ENCODE peak calls at places on chromosomes 11 and 22, in nine cellular contexts. One of them, this sample, is unnamed.

GRCh38 chr11:62273789-62274275 is 3.9 kb downstream of the SCGB2A2 start:
- DNase-seq in esophagus muscularis mucosa: no peak
- DNase-seq in transverse colon: no peak
- DNase-seq in fibroblast of mammary gland: no peak
- DNase-seq in stomach: no peak
- DNase-seq in uterus: no peak
- DNase-seq in BJ: no peak
- DNase-seq in choroid plexus epithelial cell: no peak
- DNase-seq in brain microvascular endothelial cell: no peak
- DNase-seq in this sample: no peak

GRCh38 chr11:38005597-38005996 is 1407.6 kb upstream of the RAG2 start:
- DNase-seq in esophagus muscularis mucosa: no peak
- DNase-seq in transverse colon: no peak
- DNase-seq in fibroblast of mammary gland: no peak
- DNase-seq in stomach: no peak
- DNase-seq in uterus: no peak
- DNase-seq in BJ: peak; percentile 58
- DNase-seq in choroid plexus epithelial cell: peak; percentile 92
- DNase-seq in brain microvascular endothelial cell: no peak
- DNase-seq in this sample: peak; percentile 16

GRCh38 chr11:93542753-93543246 is 391 bp downstream of the SMCO4 start:
- DNase-seq in esophagus muscularis mucosa: no peak
- DNase-seq in transverse colon: peak; percentile 55
- DNase-seq in fibroblast of mammary gland: no peak
- DNase-seq in stomach: peak; percentile 43
- DNase-seq in uterus: peak; percentile 45
- DNase-seq in BJ: no peak
- DNase-seq in choroid plexus epithelial cell: no peak
- DNase-seq in brain microvascular endothelial cell: no peak
- DNase-seq in this sample: no peak

GRCh38 chr11:1883342-1884122 is 8.2 kb downstream of the PRR33 start:
- DNase-seq in esophagus muscularis mucosa: no peak
- DNase-seq in transverse colon: no peak
- DNase-seq in fibroblast of mammary gland: no peak
- DNase-seq in stomach: no peak
- DNase-seq in uterus: no peak
- DNase-seq in BJ: no peak
- DNase-seq in choroid plexus epithelial cell: no peak
- DNase-seq in brain microvascular endothelial cell: no peak
- DNase-seq in this sample: no peak

GRCh38 chr11:35424157-35424945 is 5.0 kb upstream of the SLC1A2 start:
- DNase-seq in esophagus muscularis mucosa: no peak
- DNase-seq in transverse colon: no peak
- DNase-seq in fibroblast of mammary gland: peak; percentile 52
- DNase-seq in stomach: no peak
- DNase-seq in uterus: no peak
- DNase-seq in BJ: peak; percentile 68
- DNase-seq in choroid plexus epithelial cell: peak; percentile 6
- DNase-seq in brain microvascular endothelial cell: no peak
- DNase-seq in this sample: peak; percentile 49

GRCh38 chr11:109957601-109958000 is 135.6 kb upstream of the ZC3H12C start:
- DNase-seq in esophagus muscularis mucosa: no peak
- DNase-seq in transverse colon: no peak
- DNase-seq in fibroblast of mammary gland: no peak
- DNase-seq in stomach: no peak
- DNase-seq in uterus: no peak
- DNase-seq in BJ: no peak
- DNase-seq in choroid plexus epithelial cell: no peak
- DNase-seq in brain microvascular endothelial cell: no peak
- DNase-seq in this sample: no peak

GRCh38 chr11:106961048-106961447 is 57.2 kb downstream of the GUCY1A2 start:
- DNase-seq in esophagus muscularis mucosa: no peak
- DNase-seq in transverse colon: no peak
- DNase-seq in fibroblast of mammary gland: no peak
- DNase-seq in stomach: no peak
- DNase-seq in uterus: no peak
- DNase-seq in BJ: no peak
- DNase-seq in choroid plexus epithelial cell: no peak
- DNase-seq in brain microvascular endothelial cell: no peak
- DNase-seq in this sample: no peak

GRCh38 chr11:79314906-79315689 is 125.7 kb downstream of the TENM4 start:
- DNase-seq in esophagus muscularis mucosa: no peak
- DNase-seq in transverse colon: no peak
- DNase-seq in fibroblast of mammary gland: peak; percentile 30
- DNase-seq in stomach: no peak
- DNase-seq in uterus: no peak
- DNase-seq in BJ: no peak
- DNase-seq in choroid plexus epithelial cell: peak; percentile 39
- DNase-seq in brain microvascular endothelial cell: peak; percentile 2
- DNase-seq in this sample: no peak

GRCh38 chr11:66172146-66172545 is 96.3 kb upstream of the RAB1B start:
- DNase-seq in esophagus muscularis mucosa: no peak
- DNase-seq in transverse colon: no peak
- DNase-seq in fibroblast of mammary gland: peak; percentile 77
- DNase-seq in stomach: no peak
- DNase-seq in uterus: no peak
- DNase-seq in BJ: no peak
- DNase-seq in choroid plexus epithelial cell: peak; percentile 78
- DNase-seq in brain microvascular endothelial cell: peak; percentile 85
- DNase-seq in this sample: no peak

GRCh38 chr11:74288911-74289310 is 22.5 kb downstream of the P4HA3 start:
- DNase-seq in esophagus muscularis mucosa: no peak
- DNase-seq in transverse colon: no peak
- DNase-seq in fibroblast of mammary gland: no peak
- DNase-seq in stomach: no peak
- DNase-seq in uterus: no peak
- DNase-seq in BJ: no peak
- DNase-seq in choroid plexus epithelial cell: peak; percentile 71
- DNase-seq in brain microvascular endothelial cell: peak; percentile 61
- DNase-seq in this sample: no peak

GRCh38 chr22:44109417-44109816 is 71.3 kb upstream of the PARVG start:
- DNase-seq in esophagus muscularis mucosa: no peak
- DNase-seq in transverse colon: no peak
- DNase-seq in fibroblast of mammary gland: no peak
- DNase-seq in stomach: no peak
- DNase-seq in uterus: no peak
- DNase-seq in BJ: no peak
- DNase-seq in choroid plexus epithelial cell: no peak
- DNase-seq in brain microvascular endothelial cell: no peak
- DNase-seq in this sample: no peak

GRCh38 chr11:12101318-12101717 is 9.1 kb upstream of the MICAL2 start:
- DNase-seq in esophagus muscularis mucosa: no peak
- DNase-seq in transverse colon: no peak
- DNase-seq in fibroblast of mammary gland: no peak
- DNase-seq in stomach: no peak
- DNase-seq in uterus: no peak
- DNase-seq in BJ: no peak
- DNase-seq in choroid plexus epithelial cell: no peak
- DNase-seq in brain microvascular endothelial cell: no peak
- DNase-seq in this sample: no peak

GRCh38 chr22:47172771-47173534 is 410.5 kb downstream of the TBC1D22A start:
- DNase-seq in esophagus muscularis mucosa: no peak
- DNase-seq in transverse colon: peak; percentile 7
- DNase-seq in fibroblast of mammary gland: no peak
- DNase-seq in stomach: no peak
- DNase-seq in uterus: peak; percentile 3
- DNase-seq in BJ: no peak
- DNase-seq in choroid plexus epithelial cell: no peak
- DNase-seq in brain microvascular endothelial cell: no peak
- DNase-seq in this sample: no peak

GRCh38 chr22:30649430-30650007 is 13.9 kb downstream of the SLC35E4 start:
- DNase-seq in esophagus muscularis mucosa: no peak
- DNase-seq in transverse colon: peak; percentile 79
- DNase-seq in fibroblast of mammary gland: peak; percentile 87
- DNase-seq in stomach: peak; percentile 78
- DNase-seq in uterus: peak; percentile 25
- DNase-seq in BJ: no peak
- DNase-seq in choroid plexus epithelial cell: peak; percentile 62
- DNase-seq in brain microvascular endothelial cell: peak; percentile 63
- DNase-seq in this sample: no peak
- TF ChIP-seq CTCF in esophagus muscularis mucosa: no peak
- TF ChIP-seq CTCF in transverse colon: no peak
- TF ChIP-seq CTCF in fibroblast of mammary gland: peak; percentile 16
- TF ChIP-seq CTCF in stomach: no peak
- TF ChIP-seq CTCF in uterus: no peak
- TF ChIP-seq CTCF in BJ: no peak
- TF ChIP-seq CTCF in choroid plexus epithelial cell: peak; percentile 11
- TF ChIP-seq CTCF in brain microvascular endothelial cell: peak; percentile 25
- TF ChIP-seq CTCF in this sample: no peak

DNA sequence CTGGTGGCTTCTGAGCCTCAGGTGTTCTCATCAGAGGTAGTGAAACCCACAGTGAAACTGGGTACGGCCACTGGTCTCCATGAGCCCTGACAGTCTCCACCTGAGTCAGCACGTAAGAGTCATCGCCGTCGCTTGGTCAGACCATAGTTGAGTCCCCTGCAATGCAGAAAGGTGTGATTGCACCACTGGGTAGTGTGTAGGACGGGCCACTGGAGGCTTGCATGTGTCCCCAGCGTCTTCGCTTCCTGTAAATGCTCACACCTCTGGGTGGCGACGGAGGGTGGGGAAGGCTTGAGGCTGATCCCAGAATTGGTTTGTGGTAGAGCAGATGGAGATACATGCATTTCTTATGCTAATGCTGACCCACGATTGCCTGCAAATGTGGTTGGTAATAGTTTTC is 26.4 kb downstream of the CTTN start:
- DNase-seq in esophagus muscularis mucosa: no peak
- DNase-seq in transverse colon: no peak
- DNase-seq in fibroblast of mammary gland: no peak
- DNase-seq in stomach: no peak
- DNase-seq in uterus: no peak
- DNase-seq in BJ: no peak
- DNase-seq in choroid plexus epithelial cell: no peak
- DNase-seq in brain microvascular endothelial cell: no peak
- DNase-seq in this sample: no peak
- H3K4me3 ChIP-seq in esophagus muscularis mucosa: no peak overlapping the region
- H3K4me3 ChIP-seq in transverse colon: no peak overlapping the region
- H3K4me3 ChIP-seq in fibroblast of mammary gland: no peak overlapping the region
- H3K4me3 ChIP-seq in stomach: no peak overlapping the region
- H3K4me3 ChIP-seq in uterus: no peak overlapping the region
- H3K4me3 ChIP-seq in BJ: no peak overlapping the region
- H3K4me3 ChIP-seq in choroid plexus epithelial cell: no peak overlapping the region
- H3K4me3 ChIP-seq in brain microvascular endothelial cell: no peak overlapping the region
- H3K4me3 ChIP-seq in this sample: no peak overlapping the region

DNA sequence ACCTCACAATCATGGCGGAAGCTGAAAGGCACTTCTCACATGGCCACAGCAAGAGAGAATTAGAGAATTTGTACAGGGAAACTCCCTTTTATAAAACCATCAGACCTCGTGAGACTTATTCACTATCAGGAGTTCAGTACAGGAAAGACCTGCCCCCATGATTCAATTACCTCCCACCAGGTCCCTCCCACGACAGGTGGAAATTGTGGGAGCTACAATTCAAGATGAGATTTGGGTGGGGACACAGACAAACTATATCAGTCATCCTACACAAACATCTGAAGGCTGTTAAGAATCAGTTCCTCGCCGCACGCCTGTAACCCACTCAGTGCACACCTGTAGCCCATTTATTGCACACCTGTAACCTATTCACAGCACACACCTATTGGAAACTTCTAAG is 39.8 kb downstream of the CHST1 start:
- DNase-seq in esophagus muscularis mucosa: no peak
- DNase-seq in transverse colon: no peak
- DNase-seq in fibroblast of mammary gland: no peak
- DNase-seq in stomach: no peak
- DNase-seq in uterus: no peak
- DNase-seq in BJ: no peak
- DNase-seq in choroid plexus epithelial cell: no peak
- DNase-seq in brain microvascular endothelial cell: no peak
- DNase-seq in this sample: no peak
- TF ChIP-seq CTCF in esophagus muscularis mucosa: no peak
- TF ChIP-seq CTCF in transverse colon: no peak
- TF ChIP-seq CTCF in fibroblast of mammary gland: no peak
- TF ChIP-seq CTCF in stomach: no peak
- TF ChIP-seq CTCF in uterus: no peak
- TF ChIP-seq CTCF in BJ: no peak
- TF ChIP-seq CTCF in choroid plexus epithelial cell: no peak
- TF ChIP-seq CTCF in brain microvascular endothelial cell: no peak
- TF ChIP-seq CTCF in this sample: no peak

GRCh38 chr22:35834080-35834479 is 116.4 kb downstream of the APOL5 start:
- DNase-seq in esophagus muscularis mucosa: no peak
- DNase-seq in transverse colon: no peak
- DNase-seq in fibroblast of mammary gland: no peak
- DNase-seq in stomach: no peak
- DNase-seq in uterus: no peak
- DNase-seq in BJ: no peak
- DNase-seq in choroid plexus epithelial cell: no peak
- DNase-seq in brain microvascular endothelial cell: no peak
- DNase-seq in this sample: no peak

GRCh38 chr22:35837328-35837727 is 119.7 kb downstream of the APOL5 start:
- DNase-seq in esophagus muscularis mucosa: no peak
- DNase-seq in transverse colon: no peak
- DNase-seq in fibroblast of mammary gland: no peak
- DNase-seq in stomach: no peak
- DNase-seq in uterus: no peak
- DNase-seq in BJ: no peak
- DNase-seq in choroid plexus epithelial cell: no peak
- DNase-seq in brain microvascular endothelial cell: no peak
- DNase-seq in this sample: no peak

GRCh38 chr22:35835998-35836691 is 118.5 kb downstream of the APOL5 start:
- DNase-seq in esophagus muscularis mucosa: no peak
- DNase-seq in transverse colon: peak; percentile 38
- DNase-seq in fibroblast of mammary gland: peak; percentile 96
- DNase-seq in stomach: peak; percentile 43
- DNase-seq in uterus: peak; percentile 61
- DNase-seq in BJ: peak; percentile 72
- DNase-seq in choroid plexus epithelial cell: peak; percentile 74
- DNase-seq in brain microvascular endothelial cell: peak; percentile 78
- DNase-seq in this sample: peak; percentile 45

GRCh38 chr22:35838849-35839646 is 121.4 kb downstream of the APOL5 start:
- DNase-seq in esophagus muscularis mucosa: no peak
- DNase-seq in transverse colon: peak; percentile 28
- DNase-seq in fibroblast of mammary gland: peak; percentile 82
- DNase-seq in stomach: no peak
- DNase-seq in uterus: peak; percentile 56
- DNase-seq in BJ: no peak
- DNase-seq in choroid plexus epithelial cell: peak; percentile 84
- DNase-seq in brain microvascular endothelial cell: peak; percentile 35
- DNase-seq in this sample: peak; percentile 33

DNA sequence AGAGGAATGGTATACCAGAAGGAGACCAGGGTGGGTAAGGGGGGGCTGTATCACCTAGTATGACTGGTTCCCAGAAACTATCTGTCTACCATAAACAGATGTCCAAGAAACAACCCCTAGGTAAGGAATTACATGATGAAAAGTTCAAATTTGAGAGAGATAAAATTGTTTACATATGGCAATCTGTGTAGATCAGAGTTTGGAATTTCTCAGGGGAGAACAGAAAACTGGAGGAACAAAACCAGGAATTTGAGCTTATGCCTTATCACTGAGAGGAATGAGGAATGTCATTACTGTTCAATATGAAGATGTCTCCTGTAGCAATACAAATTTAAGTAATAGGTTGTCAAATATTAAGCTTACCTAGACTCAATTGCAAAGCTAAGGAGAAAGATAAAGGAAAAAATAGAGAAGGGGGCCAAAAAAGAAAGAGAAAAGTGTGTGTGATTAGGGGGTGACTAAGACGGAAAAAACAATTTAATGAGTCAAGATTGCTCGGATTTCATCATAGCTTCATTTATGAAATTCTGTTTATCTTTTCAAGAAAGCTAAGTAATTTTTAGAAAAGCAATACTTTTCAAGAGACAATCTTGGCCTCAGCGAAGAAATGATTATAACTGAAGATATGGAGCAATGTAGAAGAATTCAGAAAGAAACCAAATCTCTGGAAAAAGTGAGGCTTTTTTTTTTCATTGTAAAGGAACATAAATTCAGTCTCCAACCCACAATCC is 117.8 kb downstream of the APOL5 start:
- DNase-seq in esophagus muscularis mucosa: no peak
- DNase-seq in transverse colon: no peak
- DNase-seq in fibroblast of mammary gland: peak; percentile 79
- DNase-seq in stomach: no peak
- DNase-seq in uterus: no peak
- DNase-seq in BJ: no peak
- DNase-seq in choroid plexus epithelial cell: peak; percentile 59
- DNase-seq in brain microvascular endothelial cell: no peak
- DNase-seq in this sample: no peak
- H3K4me3 ChIP-seq in esophagus muscularis mucosa: peak overlapping the region; percentile 41
- H3K4me3 ChIP-seq in transverse colon: no peak overlapping the region
- H3K4me3 ChIP-seq in fibroblast of mammary gland: peak overlapping the region; percentile 86
- H3K4me3 ChIP-seq in stomach: peak overlapping the region; percentile 37
- H3K4me3 ChIP-seq in uterus: peak overlapping the region; percentile 30
- H3K4me3 ChIP-seq in BJ: peak overlapping the region; percentile 71
- H3K4me3 ChIP-seq in choroid plexus epithelial cell: peak overlapping the region; percentile 52
- H3K4me3 ChIP-seq in brain microvascular endothelial cell: peak overlapping the region; percentile 52
- H3K4me3 ChIP-seq in this sample: peak overlapping the region; percentile 73